ENCODE peak calls at places on chromosomes 2 and 18, in four cellular contexts. One of them, this sample, is unnamed.

GRCh38 chr18:63083555-63083954 is 236.0 kb downstream of the BCL2 start:
- DNase-seq in HepG2: no peak
- DNase-seq in K562: no peak
- DNase-seq in SK-N-SH: no peak
- DNase-seq in this sample: no peak

GRCh38 chr2:128301501-128301966 is 17.1 kb downstream of the HS6ST1 start:
- DNase-seq in HepG2: no peak
- DNase-seq in K562: no peak
- DNase-seq in SK-N-SH: no peak
- DNase-seq in this sample: no peak

GRCh38 chr2:164523726-164524125 is 97.6 kb downstream of the GRB14 start:
- DNase-seq in HepG2: no peak
- DNase-seq in K562: no peak
- DNase-seq in SK-N-SH: no peak
- DNase-seq in this sample: no peak

GRCh38 chr2:175871331-175871730 is 130.7 kb downstream of the LNPK start:
- DNase-seq in HepG2: no peak
- DNase-seq in K562: no peak
- DNase-seq in SK-N-SH: no peak
- DNase-seq in this sample: no peak

GRCh38 chr2:184564092-184564491 is 34.2 kb upstream of the ZNF804A start:
- DNase-seq in HepG2: no peak
- DNase-seq in K562: no peak
- DNase-seq in SK-N-SH: peak
- DNase-seq in this sample: no peak

GRCh38 chr2:136238214-136238551 is 120.2 kb upstream of the CXCR4 start:
- DNase-seq in HepG2: no peak
- DNase-seq in K562: no peak
- DNase-seq in SK-N-SH: no peak
- DNase-seq in this sample: no peak

GRCh38 chr2:132460781-132461180 is 44.2 kb downstream of the GPR39 start:
- DNase-seq in HepG2: no peak
- DNase-seq in K562: no peak
- DNase-seq in SK-N-SH: no peak
- DNase-seq in this sample: no peak

GRCh38 chr2:134398300-134398699 is 144.4 kb downstream of the MGAT5 start:
- DNase-seq in HepG2: no peak
- DNase-seq in K562: no peak
- DNase-seq in SK-N-SH: no peak
- DNase-seq in this sample: no peak

DNA sequence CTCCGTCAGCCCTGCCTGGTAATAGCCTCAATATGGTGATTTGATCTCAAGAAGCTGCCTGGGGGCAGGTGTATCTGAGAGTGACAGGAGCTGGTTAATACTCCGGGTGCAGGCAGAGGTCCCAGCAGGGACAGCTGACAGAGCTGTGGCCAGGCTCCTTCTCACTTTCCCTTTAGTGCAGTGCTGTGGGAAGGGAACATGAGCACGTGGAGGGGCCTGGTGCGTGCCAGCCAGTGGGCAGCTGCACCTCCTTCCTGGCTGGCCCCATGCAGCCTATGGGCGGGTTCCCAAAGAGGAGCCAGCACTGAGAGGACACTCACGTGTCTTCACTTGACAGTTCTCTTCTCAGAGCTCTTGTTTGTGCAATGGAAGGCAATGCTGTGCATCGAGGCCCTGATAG is 9.1 kb downstream of the CNNM4 start:
- DNase-seq in HepG2: peak
- DNase-seq in K562: no peak
- DNase-seq in SK-N-SH: peak
- DNase-seq in this sample: no peak
- TF ChIP-seq JUND in HepG2: no peak
- TF ChIP-seq JUND in K562: no peak
- TF ChIP-seq JUND in SK-N-SH: no peak
- TF ChIP-seq JUND in this sample: no peak

GRCh38 chr2:145184741-145185671 is 665.1 kb upstream of the ZEB2 start:
- DNase-seq in HepG2: no peak
- DNase-seq in K562: no peak
- DNase-seq in SK-N-SH: no peak
- DNase-seq in this sample: no peak
- TF ChIP-seq JUND in HepG2: no peak
- TF ChIP-seq JUND in K562: no peak
- TF ChIP-seq JUND in SK-N-SH: no peak
- TF ChIP-seq JUND in this sample: no peak

DNA sequence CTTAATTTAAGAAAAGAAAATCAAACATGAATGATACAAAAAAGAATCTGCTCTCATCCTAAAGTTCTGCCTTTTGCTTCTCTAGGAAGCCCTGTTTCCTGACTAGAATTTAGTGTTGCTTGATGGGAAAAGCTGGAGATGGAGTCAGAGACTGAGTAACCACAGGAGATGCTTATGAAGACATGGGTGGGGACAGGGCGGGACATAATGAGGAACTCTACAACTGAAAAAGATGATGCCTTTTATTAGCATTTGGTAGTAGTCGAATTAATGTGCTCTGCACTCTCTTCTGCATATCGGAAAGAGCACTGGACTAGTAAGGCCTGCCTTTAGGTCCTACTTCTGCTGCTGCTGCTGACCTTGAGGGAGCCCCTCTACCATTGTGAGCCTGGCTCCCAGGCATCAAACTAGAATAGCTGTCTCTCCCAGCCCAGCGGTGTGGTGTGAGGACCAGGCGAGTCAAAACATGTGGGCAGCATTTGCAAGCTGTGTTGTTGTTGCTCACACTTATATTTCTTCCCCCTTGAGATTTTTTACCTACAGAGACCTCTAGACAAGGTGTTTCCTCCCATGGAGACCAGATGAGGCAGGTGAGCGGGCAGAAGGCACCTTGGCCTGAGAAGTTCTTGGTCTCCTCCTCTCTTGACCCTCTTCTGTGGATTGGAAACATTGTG is 61.5 kb downstream of the INPP4A start:
- DNase-seq in HepG2: no peak
- DNase-seq in K562: no peak
- DNase-seq in SK-N-SH: no peak
- DNase-seq in this sample: no peak
- TF ChIP-seq JUND in HepG2: no peak
- TF ChIP-seq JUND in K562: no peak
- TF ChIP-seq JUND in SK-N-SH: no peak
- TF ChIP-seq JUND in this sample: no peak

GRCh38 chr18:58540381-58540943 is 88.4 kb downstream of the ALPK2 start:
- DNase-seq in HepG2: no peak
- DNase-seq in K562: no peak
- DNase-seq in SK-N-SH: no peak
- DNase-seq in this sample: no peak

GRCh38 chr18:58542426-58543159 is 86.3 kb downstream of the ALPK2 start:
- DNase-seq in HepG2: no peak
- DNase-seq in K562: no peak
- DNase-seq in SK-N-SH: no peak
- DNase-seq in this sample: no peak

GRCh38 chr18:58539659-58540380 is 89.1 kb downstream of the ALPK2 start:
- DNase-seq in HepG2: peak
- DNase-seq in K562: no peak
- DNase-seq in SK-N-SH: no peak
- DNase-seq in this sample: no peak

GRCh38 chr18:58541137-58541788 is 87.6 kb downstream of the ALPK2 start:
- DNase-seq in HepG2: no peak
- DNase-seq in K562: peak
- DNase-seq in SK-N-SH: no peak
- DNase-seq in this sample: peak

DNA sequence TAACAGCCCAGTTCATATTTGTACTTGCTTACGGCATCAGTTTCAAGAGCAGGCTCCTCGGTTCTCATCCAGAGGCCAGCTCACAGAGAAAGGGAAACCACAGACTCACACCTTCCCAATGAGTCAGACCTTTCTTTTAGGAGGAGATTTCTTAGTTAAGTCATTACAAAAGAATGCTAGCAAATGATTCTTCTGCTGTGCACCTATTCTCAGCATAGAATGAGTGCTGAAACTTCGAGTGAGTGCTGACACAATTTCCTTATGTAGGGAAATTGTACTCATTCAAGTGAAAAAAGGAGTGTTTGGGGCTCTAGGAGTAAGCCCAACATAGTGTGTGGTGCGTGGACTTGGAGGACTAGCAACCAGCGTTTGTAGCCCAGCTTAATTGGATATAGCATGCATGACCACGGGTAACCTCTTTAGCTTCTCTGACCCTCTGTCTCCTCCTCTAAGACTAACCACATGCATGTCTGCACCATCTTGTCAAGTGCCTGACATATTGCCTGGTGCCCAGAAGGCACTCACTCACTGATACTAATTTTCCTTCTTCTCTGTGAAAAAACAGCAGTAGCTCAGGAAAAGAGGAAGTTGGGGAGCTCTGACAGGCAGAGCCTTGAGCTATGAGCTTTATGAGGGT is 87.0 kb downstream of the ALPK2 start:
- DNase-seq in HepG2: peak
- DNase-seq in K562: no peak
- DNase-seq in SK-N-SH: no peak
- DNase-seq in this sample: no peak
- TF ChIP-seq JUND in HepG2: no peak
- TF ChIP-seq JUND in K562: no peak
- TF ChIP-seq JUND in SK-N-SH: peak
- TF ChIP-seq JUND in this sample: no peak

DNA sequence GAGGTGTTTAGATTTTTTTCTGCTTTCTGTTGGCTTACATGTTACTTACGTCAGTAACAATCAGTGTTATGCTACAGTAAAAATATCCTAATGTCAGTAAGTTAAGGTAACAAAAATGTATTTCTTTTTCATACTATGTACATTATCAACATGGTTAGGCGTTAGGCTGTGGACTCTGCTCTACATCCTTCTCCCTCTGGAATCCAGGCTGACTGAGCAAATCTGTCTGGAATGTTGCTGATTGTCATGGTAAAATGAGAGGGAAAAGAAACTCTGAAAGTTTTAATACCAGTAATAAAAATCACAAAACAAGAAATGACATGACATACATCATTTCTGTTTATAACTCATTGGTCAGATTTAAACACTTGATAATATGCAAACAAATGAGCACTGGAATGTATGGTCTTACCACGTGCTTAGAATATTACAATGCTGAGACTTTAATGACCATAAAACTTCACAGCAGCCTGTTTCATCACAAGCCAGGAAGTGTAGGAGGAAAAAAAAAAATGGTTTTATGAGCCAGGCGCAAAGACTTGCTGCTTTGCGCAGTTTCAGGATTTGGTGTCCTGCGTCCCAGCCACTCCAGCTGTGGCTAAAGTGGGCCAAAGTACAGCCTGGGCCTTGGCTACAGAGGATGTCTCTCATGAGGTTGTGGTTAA is 252.4 kb downstream of the FSIP2 start:
- DNase-seq in HepG2: peak
- DNase-seq in K562: no peak
- DNase-seq in SK-N-SH: no peak
- DNase-seq in this sample: no peak
- TF ChIP-seq JUND in HepG2: no peak
- TF ChIP-seq JUND in K562: no peak
- TF ChIP-seq JUND in SK-N-SH: no peak
- TF ChIP-seq JUND in this sample: no peak

DNA sequence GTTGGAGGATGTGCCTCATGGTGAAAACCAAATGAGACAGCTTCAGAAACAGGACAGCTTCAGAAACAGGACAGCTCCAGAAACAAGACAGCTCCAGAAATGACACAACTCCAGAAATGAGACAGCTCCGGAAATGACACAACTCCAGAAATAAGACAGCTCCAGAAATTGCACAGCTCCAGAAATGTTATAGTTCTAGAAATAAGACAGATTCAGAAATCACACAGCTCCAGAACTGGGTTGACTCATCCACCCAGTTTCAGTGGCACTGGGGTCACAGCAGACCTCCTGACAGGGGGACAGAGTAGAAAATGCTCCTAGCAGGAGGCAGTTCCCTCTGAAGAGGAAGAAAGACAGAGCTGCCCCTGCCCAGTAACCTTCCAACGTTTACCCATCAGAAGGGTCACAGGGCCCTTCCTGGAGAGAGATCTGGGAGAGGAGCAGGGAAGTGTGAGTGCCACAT is 26.9 kb upstream of the COL6A3 start:
- DNase-seq in HepG2: no peak
- DNase-seq in K562: no peak
- DNase-seq in SK-N-SH: no peak
- DNase-seq in this sample: no peak
- TF ChIP-seq JUND in HepG2: no peak
- TF ChIP-seq JUND in K562: no peak
- TF ChIP-seq JUND in SK-N-SH: no peak
- TF ChIP-seq JUND in this sample: no peak

GRCh38 chr18:46939337-46939963 is 22.0 kb downstream of the KATNAL2 start:
- DNase-seq in HepG2: peak
- DNase-seq in K562: no peak
- DNase-seq in SK-N-SH: no peak
- DNase-seq in this sample: no peak
- TF ChIP-seq JUND in HepG2: no peak
- TF ChIP-seq JUND in K562: peak
- TF ChIP-seq JUND in SK-N-SH: peak
- TF ChIP-seq JUND in this sample: no peak

GRCh38 chr18:36451454-36452251 is 154.1 kb downstream of the FHOD3 start:
- DNase-seq in HepG2: no peak
- DNase-seq in K562: no peak
- DNase-seq in SK-N-SH: no peak
- DNase-seq in this sample: no peak
- TF ChIP-seq JUND in HepG2: no peak
- TF ChIP-seq JUND in K562: no peak
- TF ChIP-seq JUND in SK-N-SH: no peak
- TF ChIP-seq JUND in this sample: no peak

DNA sequence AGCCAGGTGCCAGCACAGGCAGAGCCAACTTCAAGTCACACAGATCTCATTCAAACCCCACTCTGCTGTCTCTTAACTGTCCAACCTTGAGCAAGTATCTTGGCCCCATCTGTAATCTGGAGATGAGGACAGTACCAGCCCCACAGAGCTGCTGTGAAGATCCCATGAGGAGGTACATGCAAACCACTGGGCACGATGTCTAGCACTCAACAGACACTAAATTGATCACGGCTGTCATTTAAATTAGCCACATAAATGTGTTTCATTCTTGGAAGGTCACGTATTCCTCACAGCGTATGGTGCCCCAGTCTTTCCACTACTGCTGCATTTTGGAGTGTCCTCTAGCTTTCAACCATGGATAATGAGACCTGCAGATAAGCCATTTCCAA is 167.6 kb upstream of the ID2 start:
- DNase-seq in HepG2: no peak
- DNase-seq in K562: no peak
- DNase-seq in SK-N-SH: no peak
- DNase-seq in this sample: no peak
- TF ChIP-seq JUND in HepG2: no peak
- TF ChIP-seq JUND in K562: no peak
- TF ChIP-seq JUND in SK-N-SH: no peak
- TF ChIP-seq JUND in this sample: no peak